ENCODE peak calls at places on chromosomes 4 and X, in five cellular contexts. One of them, this sample, is unnamed.
A peak's percentile ranks its signal among the peaks of the same experiment; 100 is the strongest.

GRCh38 chr4:153205028-153205648 is 895 bp downstream of the TRIM2 start:
- DNase-seq in H1: no peak
- DNase-seq in HepG2: peak; percentile 45
- DNase-seq in K562: peak; percentile 34
- DNase-seq in GM12878: peak; percentile 24
- DNase-seq in this sample: no peak

GRCh38 chr4:179671609-179672008 is 2229.4 kb upstream of the AGA start:
- DNase-seq in H1: no peak
- DNase-seq in HepG2: no peak
- DNase-seq in K562: no peak
- DNase-seq in GM12878: no peak
- DNase-seq in this sample: no peak

GRCh38 chrX:69185886-69186285 is 20.6 kb upstream of the PJA1 start:
- DNase-seq in H1: no peak
- DNase-seq in HepG2: no peak
- DNase-seq in K562: no peak
- DNase-seq in GM12878: no peak
- DNase-seq in this sample: no peak

GRCh38 chr4:68520985-68521384 is 55.1 kb downstream of the UGT2B17 start:
- DNase-seq in H1: no peak
- DNase-seq in HepG2: peak; percentile 28
- DNase-seq in K562: no peak
- DNase-seq in GM12878: no peak
- DNase-seq in this sample: no peak

GRCh38 chr4:147299205-147299604 is 181.7 kb upstream of the EDNRA start:
- DNase-seq in H1: no peak
- DNase-seq in HepG2: no peak
- DNase-seq in K562: no peak
- DNase-seq in GM12878: no peak
- DNase-seq in this sample: no peak

GRCh38 chr4:183765121-183765990 is 106.3 kb downstream of the TRAPPC11 start:
- DNase-seq in H1: no peak
- DNase-seq in HepG2: peak; percentile 10
- DNase-seq in K562: no peak
- DNase-seq in GM12878: no peak
- DNase-seq in this sample: no peak

GRCh38 chrX:141935645-141936044 is 32.0 kb downstream of the MAGEC1 start:
- DNase-seq in H1: no peak
- DNase-seq in HepG2: no peak
- DNase-seq in K562: no peak
- DNase-seq in GM12878: no peak
- DNase-seq in this sample: no peak

GRCh38 chrX:119887721-119888425 is 7.8 kb upstream of the AKAP14 start:
- DNase-seq in H1: peak; percentile 53
- DNase-seq in HepG2: peak; percentile 54
- DNase-seq in K562: peak; percentile 71
- DNase-seq in GM12878: no peak
- DNase-seq in this sample: peak; percentile 84

GRCh38 chrX:1389181-1389992 is 2.5 kb downstream of the SLC25A6 start:
- DNase-seq in H1: no peak
- DNase-seq in HepG2: no peak
- DNase-seq in K562: no peak
- DNase-seq in GM12878: no peak
- DNase-seq in this sample: no peak

GRCh38 chr4:74114234-74114633 is 15.2 kb upstream of the CXCL2 start:
- DNase-seq in H1: no peak
- DNase-seq in HepG2: no peak
- DNase-seq in K562: no peak
- DNase-seq in GM12878: no peak
- DNase-seq in this sample: no peak

GRCh38 chrX:55135171-55135570 is 46.4 kb downstream of the PAGE2 start:
- DNase-seq in H1: no peak
- DNase-seq in HepG2: peak; percentile 39
- DNase-seq in K562: peak; percentile 10
- DNase-seq in GM12878: no peak
- DNase-seq in this sample: peak; percentile 45

GRCh38 chr4:89365375-89366170 is 58.0 kb upstream of the GPRIN3 start:
- DNase-seq in H1: no peak
- DNase-seq in HepG2: no peak
- DNase-seq in K562: no peak
- DNase-seq in GM12878: no peak
- DNase-seq in this sample: peak; percentile 2

GRCh38 chr4:57097711-57098110 is 12.5 kb downstream of the IGFBP7 start:
- DNase-seq in H1: no peak
- DNase-seq in HepG2: no peak
- DNase-seq in K562: no peak
- DNase-seq in GM12878: no peak
- DNase-seq in this sample: no peak

GRCh38 chr4:57099363-57099762 is 10.8 kb downstream of the IGFBP7 start:
- DNase-seq in H1: no peak
- DNase-seq in HepG2: peak; percentile 16
- DNase-seq in K562: no peak
- DNase-seq in GM12878: no peak
- DNase-seq in this sample: no peak

GRCh38 chr4:57100979-57101629 is 9.1 kb downstream of the IGFBP7 start:
- DNase-seq in H1: no peak
- DNase-seq in HepG2: peak; percentile 88
- DNase-seq in K562: no peak
- DNase-seq in GM12878: no peak
- DNase-seq in this sample: peak; percentile 72

GRCh38 chr4:57098415-57098814 is 11.8 kb downstream of the IGFBP7 start:
- DNase-seq in H1: no peak
- DNase-seq in HepG2: no peak
- DNase-seq in K562: no peak
- DNase-seq in GM12878: no peak
- DNase-seq in this sample: no peak

GRCh38 chr4:57098945-57099344 is 11.2 kb downstream of the IGFBP7 start:
- DNase-seq in H1: no peak
- DNase-seq in HepG2: no peak
- DNase-seq in K562: no peak
- DNase-seq in GM12878: no peak
- DNase-seq in this sample: no peak
- H3K4me3 ChIP-seq in H1: no peak overlapping the region
- H3K4me3 ChIP-seq in HepG2: no peak overlapping the region
- H3K4me3 ChIP-seq in K562: no peak overlapping the region
- H3K4me3 ChIP-seq in GM12878: no peak overlapping the region
- H3K4me3 ChIP-seq in this sample: no peak overlapping the region

GRCh38 chr4:38983756-38984647 is 48.2 kb downstream of the TMEM156 start:
- DNase-seq in H1: no peak
- DNase-seq in HepG2: peak; percentile 62
- DNase-seq in K562: no peak
- DNase-seq in GM12878: no peak
- DNase-seq in this sample: no peak
- TF ChIP-seq RAD21 in H1: no peak
- TF ChIP-seq RAD21 in HepG2: no peak
- TF ChIP-seq RAD21 in K562: no peak
- TF ChIP-seq RAD21 in GM12878: no peak
- TF ChIP-seq RAD21 in this sample: no peak

DNA sequence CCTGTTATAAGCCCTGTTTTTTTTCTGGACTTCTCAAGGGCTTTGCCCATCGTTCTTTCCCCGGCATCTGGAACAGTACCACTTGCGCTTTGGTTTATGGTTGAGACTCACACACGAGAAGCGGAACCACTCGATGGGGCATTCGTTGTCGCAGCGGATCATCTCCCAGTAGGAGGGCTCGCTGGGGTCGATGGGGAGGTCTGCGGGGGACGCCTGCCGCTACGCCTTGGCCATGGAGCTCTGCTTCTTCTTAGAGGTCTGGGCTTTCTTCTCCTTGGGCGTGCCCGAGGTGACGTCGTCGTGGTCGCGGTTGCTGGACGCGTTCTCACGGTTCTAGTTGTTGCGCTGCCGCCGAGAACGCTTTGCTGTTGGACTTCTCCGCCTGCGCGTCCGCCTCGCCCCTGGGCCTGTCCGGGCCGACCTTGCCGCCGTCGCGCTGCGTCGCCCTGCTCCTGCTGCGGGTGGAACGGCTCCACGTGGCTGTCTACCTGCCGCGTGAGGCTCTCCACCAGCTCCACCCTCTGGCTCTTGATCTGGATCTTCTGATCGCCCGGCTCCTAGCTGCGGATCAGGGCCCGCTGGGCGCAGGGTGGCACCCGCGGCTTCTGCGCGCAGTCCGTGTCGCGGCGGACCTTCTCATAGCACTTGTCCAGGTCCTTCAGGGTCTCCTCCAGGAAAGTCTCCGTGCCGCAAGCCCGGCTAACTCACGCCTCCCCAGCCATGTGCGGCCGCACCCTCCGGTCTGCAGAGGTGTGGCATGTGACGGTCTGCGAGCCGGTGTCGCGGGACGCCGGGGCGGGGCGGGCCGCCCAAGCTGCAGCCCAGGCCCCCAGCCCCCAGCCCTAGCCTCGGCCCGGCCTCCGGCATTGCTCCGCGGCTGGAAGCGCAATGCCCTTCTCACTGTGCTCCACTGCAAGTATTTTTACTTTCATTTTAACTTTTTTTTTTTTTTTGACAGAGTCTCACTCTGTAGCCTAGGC is 40.5 kb upstream of the OGT start:
- DNase-seq in H1: no peak
- DNase-seq in HepG2: no peak
- DNase-seq in K562: no peak
- DNase-seq in GM12878: no peak
- DNase-seq in this sample: peak; percentile 53
- TF ChIP-seq HDAC2 in H1: no peak
- TF ChIP-seq HDAC2 in HepG2: no peak
- TF ChIP-seq HDAC2 in K562: no peak
- TF ChIP-seq HDAC2 in GM12878: no peak
- TF ChIP-seq HDAC2 in this sample: no peak

DNA sequence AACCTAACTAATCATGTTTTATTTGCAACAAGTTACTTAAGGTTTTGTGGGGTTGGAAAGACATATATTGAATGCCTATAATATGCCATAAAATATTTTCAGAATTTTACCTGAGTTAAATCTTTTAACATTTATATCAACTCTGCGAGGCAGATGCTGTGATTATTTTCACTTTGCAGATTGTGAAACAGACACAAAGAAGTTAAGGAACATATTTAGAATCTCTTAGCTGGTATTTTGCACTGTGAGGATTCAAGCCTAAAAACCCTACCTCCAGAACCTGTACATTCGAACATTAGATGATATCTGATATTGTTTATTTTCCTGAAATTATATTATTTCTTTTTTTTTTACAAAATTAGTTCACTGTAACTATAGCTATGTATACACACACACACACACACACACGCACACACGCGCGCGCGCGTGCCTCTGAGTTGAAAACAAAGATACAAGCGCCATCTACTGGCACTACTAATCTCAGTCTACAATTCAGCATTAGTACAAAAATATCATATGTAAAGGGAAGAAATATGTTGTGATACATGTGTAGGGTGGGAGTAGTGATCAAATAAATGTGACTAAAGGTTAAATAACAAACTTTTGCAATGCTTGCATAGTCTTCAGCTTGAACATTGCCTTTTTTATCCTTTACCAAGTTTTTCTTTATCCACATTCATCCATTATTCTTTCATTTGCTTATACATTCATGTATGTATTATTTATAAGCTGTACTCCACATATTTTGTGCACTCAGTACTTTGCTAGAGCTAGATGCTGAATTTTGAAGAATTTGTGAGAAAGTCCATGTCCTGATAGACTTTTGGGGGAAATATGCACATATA is 61.5 kb downstream of the ANXA10 start:
- DNase-seq in H1: no peak
- DNase-seq in HepG2: peak; percentile 53
- DNase-seq in K562: no peak
- DNase-seq in GM12878: peak; percentile 4
- DNase-seq in this sample: peak; percentile 30
- H3K4me3 ChIP-seq in H1: no peak overlapping the region
- H3K4me3 ChIP-seq in HepG2: peak overlapping the region; percentile 47
- H3K4me3 ChIP-seq in K562: no peak overlapping the region
- H3K4me3 ChIP-seq in GM12878: no peak overlapping the region
- H3K4me3 ChIP-seq in this sample: peak overlapping the region; percentile 36

This sample was measured in A549.